ENCODE peak calls at places on chromosomes 6 and 20, in nine cellular contexts. T is tibial nerve, Z is uterus, M is stomach, W is upper lobe of left lung, B is neuronal stem cell, V is lung, U is spleen, X is body of pancreas. L is an unnamed sample. For H3K4me1, the result is how much of the 10 kb centered on the place peaks cover.

GRCh38 chr20:57480444-57481152 is 44.3 kb downstream of the CTCFL start:
- DNase-seq in U (peak), M (no peak), X (no peak), Z (no peak), T (no peak), W (no peak), B (no peak), V (no peak), L (peak)

GRCh38 chr20:12159266-12159665 is 241.6 kb downstream of the BTBD3 start:
- DNase-seq in B (no peak), W (no peak), T (no peak), M (no peak), Z (no peak), V (no peak), U (no peak), X (no peak), L (no peak)

GRCh38 chr20:38405132-38405531 is 30.0 kb downstream of the SNHG17 start:
- DNase-seq in T (no peak), U (no peak), Z (no peak), X (no peak), W (no peak), V (no peak), B (no peak), M (no peak), L (no peak)

GRCh38 chr6:117729613-117730012 is 54.3 kb downstream of the NUS1 start:
- DNase-seq in B (no peak), V (no peak), Z (no peak), U (no peak), X (no peak), W (no peak), M (no peak), T (no peak), L (no peak)

GRCh38 chr6:110682460-110682853 is 132.8 kb downstream of the CDK19 start:
- DNase-seq in T (no peak), U (no peak), X (peak), Z (peak), W (peak), V (peak), M (peak), B (peak), L (no peak)

GRCh38 chr6:17966451-17966850 is 21.0 kb downstream of the KIF13A start:
- DNase-seq in U (no peak), T (no peak), Z (no peak), W (no peak), B (no peak), X (no peak), V (no peak), M (no peak), L (no peak)

GRCh38 chr6:169341065-169341464 is 87.4 kb upstream of the THBS2 start:
- DNase-seq in V (no peak), U (no peak), T (no peak), Z (no peak), B (no peak), M (no peak), X (no peak), W (no peak), L (no peak)

GRCh38 chr6:42374027-42374669 is 77.6 kb downstream of the TRERF1 start:
- DNase-seq in U (no peak), V (no peak), T (no peak), M (no peak), Z (no peak), X (no peak), B (no peak), W (peak), L (no peak)

DNA sequence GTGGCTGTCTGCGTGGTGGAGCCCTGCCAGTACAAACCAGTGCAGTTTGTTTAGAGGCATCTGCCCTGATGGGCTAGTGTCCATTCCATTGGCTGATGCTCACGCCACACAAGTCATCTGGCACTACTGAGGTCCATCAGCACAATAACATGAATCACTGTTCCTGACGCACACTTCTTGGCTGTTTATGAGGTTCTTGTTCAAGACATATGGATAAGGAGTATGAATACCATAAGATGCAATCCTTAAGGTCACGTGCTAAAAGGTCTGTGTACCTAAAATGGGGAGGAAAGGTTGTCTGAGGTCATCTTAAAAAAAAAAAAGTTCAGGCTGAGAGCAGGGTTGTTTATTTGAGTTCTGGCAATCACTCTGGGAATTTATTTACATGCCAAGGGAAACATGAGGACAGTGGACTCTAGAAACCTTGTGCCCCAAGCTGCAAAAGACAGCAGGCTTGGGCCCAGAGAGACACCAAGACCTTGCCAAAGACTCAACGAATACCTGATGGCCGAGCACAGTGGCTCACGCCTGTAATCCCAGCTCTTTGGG is 54.1 kb upstream of the SHLD1 start:
- DNase-seq in U (no peak), W (no peak), B (no peak), Z (no peak), M (peak), V (no peak), X (no peak), T (no peak), L (no peak)
- H3K4me1 ChIP-seq in U (under half), W (under half), B (under half), Z (under half), M (under half), V (under half), X (under half), T (under half), L (under half)

DNA sequence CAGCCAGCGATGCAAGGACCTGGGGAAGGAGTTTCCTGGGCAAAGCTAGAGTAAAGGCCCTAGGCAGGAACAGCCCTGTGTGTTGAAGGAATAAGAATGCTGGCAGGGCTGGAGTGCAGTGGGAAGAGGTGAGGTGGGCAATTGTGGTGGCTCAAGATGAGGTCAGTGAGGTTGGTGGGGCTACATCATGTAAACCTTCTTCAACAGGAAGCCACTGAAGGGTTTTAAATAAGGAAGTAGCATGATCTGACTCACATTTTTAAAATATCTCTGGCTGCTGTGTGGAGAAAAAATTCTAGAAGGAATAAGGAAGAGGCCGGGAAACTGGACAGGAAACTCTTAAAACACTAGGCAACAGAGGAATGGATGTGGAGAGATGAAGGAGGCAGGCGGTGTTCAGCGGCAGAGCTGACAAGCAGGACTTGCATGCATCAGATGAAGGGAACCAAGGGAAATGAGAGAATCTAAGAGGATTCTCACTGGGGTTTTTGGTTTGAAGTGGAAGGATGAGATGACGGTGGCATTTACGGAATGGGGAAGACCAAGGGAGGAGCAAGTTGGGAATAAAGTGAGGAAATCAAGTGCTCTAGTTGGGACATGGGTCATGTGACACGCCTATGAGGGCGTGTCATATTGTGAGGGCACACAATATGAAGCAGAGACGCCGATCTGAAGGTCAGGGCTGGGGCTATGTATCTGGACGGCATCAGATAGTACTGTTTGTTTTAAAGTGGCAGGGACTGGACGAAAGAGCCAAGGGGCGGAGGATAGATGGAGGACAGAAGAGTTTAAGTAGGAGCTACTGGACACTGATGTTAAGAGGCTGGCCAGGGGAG is 18.3 kb downstream of the TMEM242 start:
- DNase-seq in Z (no peak), V (no peak), X (no peak), M (peak), U (no peak), B (no peak), T (no peak), W (peak), L (no peak)
- H3K27ac ChIP-seq in Z (peak), V (peak), X (peak), M (peak), U (peak), B (no peak), T (peak), W (peak), L (peak)

DNA sequence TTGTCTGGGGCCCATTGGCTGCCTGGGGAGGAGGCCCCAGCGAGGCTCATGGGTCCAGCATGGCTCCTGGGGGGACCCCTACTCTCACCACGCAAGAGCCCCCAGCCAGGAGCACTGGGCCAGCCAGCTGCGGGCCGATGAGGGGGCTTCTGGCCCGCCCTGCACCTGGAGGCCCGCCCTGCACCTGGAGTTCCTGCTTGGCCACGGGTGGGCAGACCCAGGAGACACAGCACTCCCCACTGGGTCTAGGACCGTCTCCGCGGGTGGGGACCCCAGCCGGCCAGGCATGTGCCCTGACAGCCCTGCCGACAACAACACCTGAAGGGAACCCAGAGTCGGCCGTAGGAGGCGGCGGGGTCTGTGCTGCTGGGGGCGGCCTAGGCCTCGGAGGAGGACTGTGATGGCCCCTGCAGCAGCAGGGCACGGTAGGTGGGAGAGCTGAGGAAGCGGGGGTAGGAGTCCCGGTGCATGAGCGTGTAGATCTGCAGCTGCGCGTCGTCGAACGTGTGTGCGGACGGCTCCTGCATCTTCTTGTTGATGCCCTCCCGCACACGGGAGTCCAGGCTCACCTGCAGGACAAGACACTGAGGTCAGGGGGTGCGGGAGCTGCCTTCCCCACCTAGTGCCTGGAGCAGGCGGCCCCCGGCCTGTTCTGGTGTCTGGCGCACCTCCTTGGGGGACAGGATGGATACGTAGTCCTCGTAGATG is 5.7 kb downstream of the RGS19 start:
- DNase-seq in B (no peak), T (no peak), M (no peak), U (no peak), W (no peak), V (no peak), X (no peak), Z (no peak), L (peak)
- H3K4me1 ChIP-seq in B (under half), T (under half), M (under half), U (under half), W (under half), V (under half), X (under half), Z (under half), L (under half)

DNA sequence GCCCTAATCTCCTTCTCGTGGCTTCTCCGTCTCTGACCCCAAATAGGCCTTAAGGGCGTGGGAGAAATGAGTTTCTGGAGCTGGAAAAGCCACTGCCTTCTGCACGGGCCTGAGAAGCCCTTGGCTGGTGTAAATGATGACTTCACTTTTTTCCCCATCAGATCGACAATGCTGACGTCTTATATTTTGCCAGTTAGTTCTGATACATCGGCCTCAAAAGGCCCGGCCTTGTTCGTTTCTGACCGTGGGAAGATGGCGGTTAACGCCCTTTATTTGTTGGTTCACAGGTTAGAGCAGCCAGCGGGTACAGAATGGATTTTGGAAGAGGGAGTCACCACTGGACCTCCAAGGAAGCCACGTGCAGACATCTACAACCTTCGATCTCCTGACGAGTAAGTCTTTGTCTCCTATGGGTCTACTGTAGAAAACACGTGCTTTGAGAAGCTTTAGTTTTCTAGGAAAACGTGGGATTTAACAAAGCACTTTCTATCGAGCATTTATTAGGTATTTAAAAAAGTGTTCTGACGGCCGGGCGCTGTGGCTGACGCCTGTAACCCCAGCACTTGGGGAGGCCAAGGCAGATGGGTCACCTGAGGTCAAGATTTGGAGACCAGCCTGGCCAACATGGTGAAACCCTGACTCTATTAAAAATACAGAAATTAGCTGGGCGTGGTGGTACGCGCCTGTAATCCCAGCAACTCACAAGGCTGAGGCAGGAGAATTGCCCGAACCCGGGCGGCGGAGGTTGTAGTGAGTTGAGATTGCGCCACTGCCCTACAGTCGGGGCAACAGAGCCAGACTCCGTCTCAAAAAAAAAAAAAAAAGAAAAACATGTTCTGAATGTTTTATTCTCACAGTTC is 1.2 kb upstream of the ZNFX1 start:
- DNase-seq in B (no peak), W (peak), T (no peak), X (peak), M (no peak), U (peak), V (peak), Z (peak), L (no peak)
- H3K27ac ChIP-seq in B (peak), W (peak), T (peak), X (peak), M (peak), U (peak), V (peak), Z (peak), L (peak)

DNA sequence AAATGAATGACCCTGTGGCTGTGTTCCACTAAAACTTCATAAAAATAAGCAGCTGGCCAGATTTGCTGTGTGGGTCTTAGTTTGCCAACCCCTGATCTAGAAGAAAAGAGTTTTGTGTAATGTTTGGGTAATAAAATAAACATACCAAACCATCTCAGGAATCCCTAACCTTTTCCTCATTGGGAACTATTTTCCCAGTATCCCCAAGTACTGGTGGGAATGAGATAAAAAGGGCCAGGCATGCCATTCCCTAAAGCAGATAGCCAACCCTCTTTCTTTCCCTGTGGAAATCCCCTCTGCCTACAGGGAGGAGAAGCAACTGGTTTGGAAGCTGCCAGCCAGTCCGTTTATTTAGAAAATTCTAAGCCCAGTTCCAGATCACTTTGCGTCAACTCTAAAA is 169.1 kb upstream of the AKAP12 start:
- DNase-seq in B (no peak), Z (no peak), M (no peak), X (no peak), U (no peak), W (no peak), V (no peak), T (no peak), L (no peak)
- H3K4me1 ChIP-seq in B (under half), Z (under half), M (under half), X (under half), U (under half), W (under half), V (under half), T (under half), L (under half)

DNA sequence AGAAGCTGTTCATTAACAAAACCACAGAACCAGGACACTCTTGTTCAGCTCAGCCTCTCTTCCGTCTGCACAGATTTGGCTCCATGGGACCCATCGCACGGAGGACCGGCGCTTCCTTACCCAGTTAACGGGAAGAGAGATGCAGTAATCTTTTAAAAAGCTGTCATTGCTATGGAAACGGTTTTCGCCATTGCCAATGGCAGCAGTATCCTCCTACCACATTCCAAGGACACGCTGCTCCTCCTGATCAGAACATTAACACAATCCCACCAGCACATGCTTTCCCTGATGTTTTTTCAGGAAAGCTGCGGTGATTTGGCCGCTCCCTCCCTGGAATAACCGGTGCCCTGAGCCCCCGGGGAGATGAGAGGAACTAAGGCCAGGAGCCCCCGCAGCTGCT is 2.8 kb downstream of the BNIP5 start:
- DNase-seq in X (no peak), W (no peak), T (no peak), Z (no peak), B (no peak), M (no peak), V (no peak), U (no peak), L (no peak)
- H3K27ac ChIP-seq in X (no peak), W (no peak), T (peak), Z (no peak), B (no peak), M (no peak), V (no peak), U (no peak), L (no peak)

DNA sequence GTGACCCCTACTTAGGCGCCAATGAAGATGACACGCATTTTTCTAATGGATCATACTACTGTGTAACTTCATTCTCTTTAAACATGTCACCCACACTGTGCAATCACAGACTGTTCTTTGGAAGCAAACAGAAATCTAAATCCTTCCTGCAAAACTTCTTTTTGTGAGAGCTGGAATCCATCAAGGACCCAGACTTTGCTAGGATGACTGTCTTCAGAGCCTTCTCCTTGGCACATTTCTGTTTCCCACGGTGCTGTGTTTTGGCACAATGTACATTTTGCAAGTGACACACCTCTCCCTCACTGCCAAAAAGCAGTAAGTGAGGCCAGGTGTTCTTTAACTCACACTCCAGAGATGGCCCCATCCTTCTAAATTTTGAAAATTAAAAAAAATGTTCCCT is 21.7 kb upstream of the TAGAP start:
- DNase-seq in V (no peak), T (no peak), B (no peak), U (no peak), W (no peak), Z (peak), X (no peak), M (no peak), L (no peak)
- H3K4me1 ChIP-seq in V (under half), T (under half), B (under half), U (under half), W (under half), Z (under half), X (under half), M (under half), L (under half)

GRCh38 chr6:95577317-95578105 is at the start of gene MANEA:
- DNase-seq in W (peak), U (peak), V (peak), B (peak), M (peak), X (peak), Z (peak), T (peak), L (peak)

GRCh38 chr6:95576621-95577316 is 566 bp upstream of the MANEA start:
- DNase-seq in Z (no peak), U (no peak), W (no peak), V (no peak), B (no peak), X (no peak), M (no peak), T (no peak), L (no peak)

GRCh38 chr6:95574811-95575210 is 2.5 kb upstream of the MANEA start:
- DNase-seq in M (no peak), T (no peak), Z (no peak), W (no peak), X (no peak), B (no peak), V (no peak), U (no peak), L (no peak)

GRCh38 chr6:95578106-95578410 is 723 bp downstream of the MANEA start:
- DNase-seq in M (no peak), X (no peak), U (peak), V (no peak), W (no peak), T (no peak), B (no peak), Z (no peak), L (no peak)

DNA sequence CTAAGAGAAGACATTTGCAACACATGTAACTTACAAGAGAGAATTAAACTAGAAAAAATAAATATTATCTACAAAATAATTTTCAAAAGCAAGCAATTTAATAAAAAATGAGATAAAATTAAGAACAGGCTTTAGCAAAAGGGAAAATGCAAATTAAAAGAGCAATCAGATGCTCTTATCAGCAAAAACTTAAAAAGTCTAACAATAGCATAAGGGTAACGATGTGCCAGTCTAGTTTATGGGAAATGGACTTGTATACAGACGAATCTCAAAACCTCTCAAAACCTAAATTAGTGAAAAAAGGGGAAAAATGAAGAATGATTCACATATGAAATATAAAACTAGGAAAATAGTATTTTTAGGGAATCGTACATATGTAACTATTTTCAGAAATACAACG is 1.1 kb upstream of the MANEA start:
- DNase-seq in V (no peak), W (no peak), B (no peak), X (no peak), M (no peak), Z (no peak), U (no peak), T (no peak), L (no peak)
- H3K27ac ChIP-seq in V (no peak), W (peak), B (no peak), X (peak), M (peak), Z (peak), U (peak), T (peak), L (no peak)